ENCODE peak calls at places on chromosomes 11 and 22, in nine cellular contexts. Y is cardiac muscle cell; U is neural progenitor cell; F is CD4-positive, CD25-positive, alpha-beta regulatory T cell; D is endothelial cell of umbilical vein; L is ovary; E is body of pancreas; H is spleen; N is upper lobe of right lung. K is an unnamed sample.
A peak's percentile ranks its signal among the peaks of the same experiment; 100 is the strongest.

GRCh38 chr11:103625624-103625965 is 410.8 kb upstream of the DDI1 start:
- DNase-seq in D (no peak), U (no peak), F (no peak), N (no peak), Y (no peak), E (no peak), L (no peak), H (no peak), K (no peak)

GRCh38 chr11:30586251-30587144 is at the start of gene MPPED2:
- DNase-seq in E (peak; percentile 39), Y (no peak), N (peak; percentile 65), H (peak; percentile 83), F (peak; percentile 2), U (peak; percentile 87), D (no peak), L (peak; percentile 33), K (peak; percentile 42)

GRCh38 chr22:42265321-42265720 is 5.1 kb downstream of the TCF20 start:
- DNase-seq in D (no peak), L (no peak), F (no peak), Y (no peak), E (no peak), U (no peak), N (no peak), H (no peak), K (no peak)

GRCh38 chr11:57868491-57868890 is 106.9 kb downstream of the CTNND1 start:
- DNase-seq in N (no peak), F (no peak), D (no peak), U (no peak), E (no peak), L (no peak), H (no peak), Y (no peak), K (no peak)

GRCh38 chr11:363948-364761 is 5.1 kb upstream of the B4GALNT4 start:
- DNase-seq in L (no peak), Y (no peak), E (peak; percentile 47), H (peak; percentile 91), N (peak; percentile 83), F (peak; percentile 58), U (no peak), D (peak; percentile 37), K (no peak)

GRCh38 chr11:130510407-130511006 is 62.1 kb downstream of the ADAMTS15 start:
- DNase-seq in F (no peak), U (no peak), Y (peak; percentile 68), E (no peak), L (no peak), D (peak; percentile 31), N (no peak), H (no peak), K (no peak)

GRCh38 chr11:12382451-12382850 is 5.1 kb downstream of the PARVA start:
- DNase-seq in N (no peak), L (no peak), H (no peak), Y (no peak), E (no peak), U (no peak), F (no peak), D (no peak), K (no peak)

GRCh38 chr11:118366287-118366686 is 6.9 kb downstream of the UBE4A start:
- DNase-seq in F (no peak), Y (no peak), H (no peak), E (no peak), D (no peak), N (no peak), U (no peak), L (no peak), K (no peak)

GRCh38 chr11:106986261-106986660 is 32.0 kb downstream of the GUCY1A2 start:
- DNase-seq in U (no peak), N (no peak), F (no peak), L (no peak), H (no peak), E (no peak), Y (peak; percentile 59), D (no peak), K (no peak)

GRCh38 chr11:131745405-131745804 is 375.0 kb downstream of the NTM start:
- DNase-seq in H (no peak), Y (peak; percentile 56), F (no peak), D (peak; percentile 78), N (no peak), U (no peak), L (no peak), E (no peak), K (no peak)

GRCh38 chr11:8989411-8989810 is 14.4 kb downstream of the NRIP3 start:
- DNase-seq in H (no peak), L (no peak), E (no peak), Y (peak; percentile 60), D (no peak), F (no peak), U (no peak), N (no peak), K (no peak)

GRCh38 chr11:67415501-67416304 is at the start of gene CARNS1:
- DNase-seq in D (no peak), E (peak; percentile 48), Y (no peak), U (peak; percentile 38), L (no peak), H (peak; percentile 85), N (no peak), F (no peak), K (no peak)
- H3K4me1 ChIP-seq in D (peaks cover 4% of the 10 kb centered on the region), E (peaks cover 61% of the 10 kb centered on the region), Y (peaks cover 7% of the 10 kb centered on the region), U (peaks cover 20% of the 10 kb centered on the region), L (peaks cover 5% of the 10 kb centered on the region), H (peaks cover 48% of the 10 kb centered on the region), N (peaks cover 35% of the 10 kb centered on the region), F (peaks cover 93% of the 10 kb centered on the region), K (peaks cover 84% of the 10 kb centered on the region)

DNA sequence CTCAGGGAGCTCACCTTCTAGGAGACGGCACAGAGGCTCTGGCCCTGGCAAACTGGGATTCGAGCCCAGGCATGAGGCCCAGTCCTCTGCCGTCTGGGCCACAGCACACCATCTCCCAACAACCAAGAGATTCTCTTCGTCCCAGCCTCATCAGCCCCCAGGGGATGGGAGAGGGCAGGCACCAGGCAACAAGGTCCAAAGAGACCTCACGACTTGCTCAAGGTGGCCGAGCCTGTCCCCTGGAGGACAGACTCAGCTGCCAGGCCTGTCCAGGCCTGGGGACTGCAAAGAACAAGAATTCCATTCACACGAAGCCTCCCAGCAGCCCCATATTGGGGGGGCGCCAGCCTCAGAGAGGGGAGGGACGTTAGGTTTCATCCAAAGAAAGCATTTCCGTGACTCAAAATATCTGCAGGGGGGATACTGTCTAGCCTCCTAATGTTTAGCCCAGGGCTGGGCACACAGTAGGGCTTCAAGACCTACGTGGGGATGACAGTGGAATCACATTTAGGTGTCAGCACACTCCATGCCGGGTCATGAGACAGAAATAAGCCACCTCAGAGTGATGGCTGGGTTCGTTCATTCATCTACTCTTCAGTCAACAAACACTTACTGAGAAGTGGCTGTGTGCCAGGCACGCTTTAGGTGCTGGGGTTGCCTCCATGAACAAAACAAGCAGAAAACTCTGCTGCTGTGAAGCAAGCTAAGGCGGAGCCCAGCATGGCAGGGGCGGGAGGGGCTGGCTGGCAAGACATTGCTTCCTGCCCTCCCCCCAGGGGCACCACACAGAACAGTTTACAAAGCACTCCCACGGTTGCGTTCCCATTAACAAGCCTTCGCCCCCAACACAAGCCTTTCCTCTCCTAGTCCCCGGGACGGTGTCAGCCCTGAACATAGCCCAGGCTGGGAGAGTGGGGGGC is 1.2 kb downstream of the CARNS1 start:
- DNase-seq in U (no peak), L (no peak), Y (peak; percentile 35), F (peak; percentile 97), N (peak; percentile 78), E (no peak), H (peak; percentile 92), D (peak; percentile 18), K (peak; percentile 92)
- H3K27ac ChIP-seq in U (no peak overlapping the region), L (no peak overlapping the region), Y (no peak overlapping the region), F (peak overlapping the region; percentile 79), N (no peak overlapping the region), E (no peak overlapping the region), H (peak overlapping the region; percentile 95), D (no peak overlapping the region), K (peak overlapping the region; percentile 77)

GRCh38 chr11:45075952-45076351 is 70.5 kb upstream of the PRDM11 start:
- DNase-seq in U (no peak), L (no peak), E (peak; percentile 42), F (no peak), H (no peak), D (no peak), Y (no peak), N (no peak), K (no peak)
- H3K4me1 ChIP-seq in U (peaks cover 42% of the 10 kb centered on the region), L (no peaks in the 10 kb centered on the region), E (peaks cover 10% of the 10 kb centered on the region), F (peaks cover 18% of the 10 kb centered on the region), H (peaks cover 30% of the 10 kb centered on the region), D (no peaks in the 10 kb centered on the region), Y (peaks cover 33% of the 10 kb centered on the region), N (peaks cover 18% of the 10 kb centered on the region), K (peaks cover 24% of the 10 kb centered on the region)

GRCh38 chr11:70126494-70126893 is 48.4 kb downstream of the ANO1 start:
- DNase-seq in E (no peak), F (no peak), D (no peak), U (no peak), H (no peak), N (no peak), L (no peak), Y (no peak), K (no peak)
- H3K27ac ChIP-seq in E (no peak overlapping the region), F (no peak overlapping the region), D (no peak overlapping the region), U (no peak overlapping the region), H (no peak overlapping the region), N (no peak overlapping the region), L (no peak overlapping the region), Y (no peak overlapping the region), K (no peak overlapping the region)

DNA sequence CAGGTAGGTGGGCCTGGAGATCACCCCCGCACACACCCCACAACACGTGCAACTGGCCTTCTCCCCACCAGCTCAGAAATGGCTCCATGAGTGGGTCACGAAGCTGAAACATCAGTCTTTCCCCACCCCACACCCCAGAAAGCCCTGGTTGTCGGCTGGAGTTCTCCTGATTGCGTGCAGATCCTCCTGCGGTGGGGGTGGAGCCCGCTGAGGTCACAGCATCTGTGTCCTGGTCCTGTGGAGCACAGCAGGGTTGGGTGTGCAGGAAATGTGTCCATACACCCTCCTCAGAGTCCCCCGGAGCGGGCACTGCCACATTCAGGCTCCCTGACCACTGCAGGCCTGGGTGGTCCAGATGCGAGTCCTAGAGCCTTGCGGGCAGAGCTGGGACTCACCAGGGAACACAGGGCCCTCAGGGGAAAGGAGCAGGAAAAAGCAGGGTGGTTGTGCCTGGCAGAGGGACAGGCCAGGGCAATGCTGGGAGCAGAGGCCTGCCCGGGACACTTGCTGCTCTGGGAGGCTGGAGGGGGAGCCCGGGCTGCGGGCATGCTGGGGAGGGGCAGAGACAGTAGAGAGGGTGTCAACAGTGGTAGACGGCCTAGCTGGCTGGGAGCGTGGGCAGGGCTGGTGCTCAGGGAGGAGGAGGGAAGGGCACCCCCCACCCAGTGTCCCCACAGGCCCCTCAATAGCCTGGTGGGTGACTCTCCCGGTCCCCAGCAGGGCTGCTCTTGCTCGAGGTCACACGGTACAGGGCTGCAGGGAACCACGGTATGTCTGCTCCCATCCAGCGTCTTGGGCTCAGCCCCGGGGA is 42.4 kb upstream of the PPARA start:
- DNase-seq in N (no peak), Y (no peak), F (no peak), L (no peak), H (no peak), E (no peak), D (no peak), U (no peak), K (no peak)
- H3K4me1 ChIP-seq in N (peaks cover 78% of the 10 kb centered on the region), Y (peaks cover 7% of the 10 kb centered on the region), F (no peaks in the 10 kb centered on the region), L (peaks cover 72% of the 10 kb centered on the region), H (peaks cover 49% of the 10 kb centered on the region), E (peaks cover 96% of the 10 kb centered on the region), D (no peaks in the 10 kb centered on the region), U (peaks cover 13% of the 10 kb centered on the region), K (no peaks in the 10 kb centered on the region)

K was measured in naive thymus-derived CD4-positive, alpha-beta T cell.